ENCODE peak calls at places on chromosomes 5 and 9, in six cellular contexts. W is fibroblast of pulmonary artery, H is foreskin fibroblast, O is AG09309, V is BJ, M is hepatocyte. C is an unnamed sample.

GRCh38 chr5:178241259-178241658 is 8.7 kb upstream of the PHYKPL start:
- DNase-seq in W (no peak), H (no peak), O (no peak), V (no peak), M (no peak), C (no peak)

GRCh38 chr5:5380298-5380697 is 42.2 kb upstream of the ICE1 start:
- DNase-seq in W (no peak), H (no peak), O (no peak), V (no peak), M (no peak), C (no peak)

GRCh38 chr5:133295520-133295919 is 243.7 kb downstream of the HSPA4 start:
- DNase-seq in W (peak), H (no peak), O (no peak), V (no peak), M (no peak), C (no peak)

GRCh38 chr5:74173260-74173659 is 467.3 kb downstream of the ENC1 start:
- DNase-seq in W (no peak), H (no peak), O (no peak), V (no peak), M (no peak), C (peak)

GRCh38 chr5:1670342-1670741 is 129.3 kb downstream of the MRPL36 start:
- DNase-seq in W (peak), H (peak), O (peak), V (no peak), M (no peak), C (no peak)

GRCh38 chr5:177535125-177535524 is 18.4 kb upstream of the DDX41 start:
- DNase-seq in W (no peak), H (no peak), O (no peak), V (no peak), M (no peak), C (no peak)

GRCh38 chr5:135654646-135655045 is 75.9 kb upstream of the CXCL14 start:
- DNase-seq in W (no peak), H (no peak), O (no peak), V (no peak), M (no peak), C (no peak)

GRCh38 chr9:25964239-25964638 is 286.0 kb upstream of the TUSC1 start:
- DNase-seq in W (peak), H (peak), O (peak), V (peak), M (peak), C (peak)

GRCh38 chr5:94545870-94546625 is 72.4 kb downstream of the KIAA0825 start:
- DNase-seq in W (no peak), H (no peak), O (no peak), V (no peak), M (no peak), C (peak)

GRCh38 chr5:32027717-32028321 is 146.3 kb downstream of the GOLPH3 start:
- DNase-seq in W (peak), H (peak), O (peak), V (peak), M (peak), C (peak)

GRCh38 chr5:113043491-113043931 is 66.9 kb downstream of the DCP2 start:
- DNase-seq in W (peak), H (no peak), O (no peak), V (no peak), M (peak), C (peak)

GRCh38 chr9:121685146-121685794 is 33.8 kb downstream of the DAB2IP start:
- DNase-seq in W (no peak), H (no peak), O (no peak), V (no peak), M (no peak), C (no peak)

GRCh38 chr9:27429917-27430316 is 94.2 kb upstream of the IFNK start:
- DNase-seq in W (no peak), H (no peak), O (no peak), V (no peak), M (no peak), C (no peak)

GRCh38 chr5:88021141-88021540 is 247.5 kb downstream of the TMEM161B start:
- DNase-seq in W (no peak), H (no peak), O (no peak), V (no peak), M (no peak), C (no peak)

GRCh38 chr9:37602817-37603216 is 10.4 kb upstream of the TOMM5 start:
- DNase-seq in W (no peak), H (no peak), O (no peak), V (no peak), M (peak), C (no peak)

GRCh38 chr9:3977388-3977787 is 322.5 kb downstream of the GLIS3 start:
- DNase-seq in W (no peak), H (no peak), O (no peak), V (no peak), M (no peak), C (no peak)

GRCh38 chr9:3980771-3981170 is 319.1 kb downstream of the GLIS3 start:
- DNase-seq in W (peak), H (peak), O (no peak), V (no peak), M (no peak), C (peak)

GRCh38 chr9:3986060-3986459 is 313.8 kb downstream of the GLIS3 start:
- DNase-seq in W (no peak), H (no peak), O (no peak), V (no peak), M (no peak), C (no peak)

GRCh38 chr9:3980212-3980611 is 319.7 kb downstream of the GLIS3 start:
- DNase-seq in W (no peak), H (no peak), O (no peak), V (no peak), M (no peak), C (no peak)

DNA sequence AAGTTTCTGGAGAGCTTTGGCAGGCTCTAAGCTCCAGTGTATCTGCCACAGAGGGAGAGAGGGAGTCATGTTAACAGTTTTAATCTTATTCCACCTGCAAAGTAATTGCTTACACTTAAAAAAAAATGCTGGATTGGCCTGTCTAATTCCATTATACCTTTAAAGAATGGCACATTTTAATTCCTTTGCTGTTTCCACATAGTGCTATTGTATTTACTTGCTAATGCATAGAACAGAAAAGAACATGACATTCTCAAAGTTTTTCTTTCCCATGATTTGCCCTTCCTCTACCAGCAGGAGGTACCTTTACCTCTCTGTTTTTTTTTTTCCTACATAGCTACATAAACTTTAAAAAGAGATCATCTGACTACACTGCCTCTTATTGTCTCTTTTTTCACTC is 318.0 kb downstream of the GLIS3 start:
- DNase-seq in W (no peak), H (no peak), O (no peak), V (no peak), M (no peak), C (no peak)
- TF ChIP-seq CTCF in W (no peak), H (no peak), O (no peak), V (no peak), M (no peak), C (no peak)

GRCh38 chr9:12775963-12776774 is 1.3 kb downstream of the LURAP1L start:
- DNase-seq in W (peak), H (peak), O (peak), V (no peak), M (peak), C (peak)
- TF ChIP-seq CTCF in W (peak), H (peak), O (peak), V (peak), M (peak), C (peak)

GRCh38 chr9:70392189-70392588 is 22.3 kb downstream of the KLF9 start:
- DNase-seq in W (no peak), H (no peak), O (no peak), V (no peak), M (no peak), C (no peak)
- TF ChIP-seq CTCF in W (peak), H (peak), O (peak), V (no peak), M (peak), C (peak)

DNA sequence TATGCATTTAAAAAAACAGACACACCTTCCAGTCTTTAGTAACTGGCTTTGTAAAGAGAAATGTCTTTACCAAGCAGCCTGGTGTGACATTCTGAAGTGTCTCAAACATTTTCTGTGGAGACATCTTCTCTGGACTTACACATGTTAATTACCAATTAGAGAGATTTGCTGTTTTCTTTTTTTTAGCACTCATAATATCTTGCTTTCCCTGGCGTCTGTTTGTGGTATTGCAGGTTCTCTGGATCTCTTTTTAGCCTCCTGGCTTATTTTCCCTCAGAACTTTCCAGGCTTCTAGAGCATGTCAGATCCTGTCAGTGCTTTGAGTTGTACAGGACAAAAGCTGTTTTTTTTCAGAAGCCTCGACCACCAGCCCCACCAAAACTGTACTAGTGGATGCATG is 92.5 kb downstream of the MSX2 start:
- DNase-seq in W (no peak), H (no peak), O (no peak), V (no peak), M (no peak), C (no peak)
- TF ChIP-seq CTCF in W (peak), H (peak), O (peak), V (peak), M (peak), C (peak)

C was measured in astrocyte of the spinal cord.